ENCODE peak calls at places on chromosomes 6 and 20, in eight cellular contexts. L is AG08395, C is RCC 7860, M is NCI-H1092 treated with DMSO at 0.1 percent for 48 hours, G is Right ventricle myocardium superior, P is cardiac fibroblast, H is amygdala, J is A549. S is an unnamed sample.

GRCh38 chr20:44765091-44765490 is 19.4 kb downstream of the KCNK15 start:
- DNase-seq in L (no peak), M (no peak), P (no peak), H (no peak), C (no peak), G (no peak), J (no peak), S (no peak)

GRCh38 chr6:135033238-135033637 is 21.4 kb downstream of the HBS1L start:
- DNase-seq in L (no peak), M (no peak), H (no peak), G (no peak), J (no peak), P (no peak), C (no peak), S (no peak)

GRCh38 chr20:9794831-9795230 is 44.0 kb downstream of the PAK5 start:
- DNase-seq in P (no peak), L (no peak), M (no peak), C (no peak), J (no peak), H (no peak), G (no peak), S (no peak)

GRCh38 chr20:11502051-11502450 is 415.6 kb upstream of the BTBD3 start:
- DNase-seq in G (no peak), J (no peak), C (peak; percentile 68), M (no peak), H (no peak), P (peak; percentile 31), L (no peak), S (no peak)

GRCh38 chr20:51164732-51165530 is 142.0 kb upstream of the KCNG1 start:
- DNase-seq in G (no peak), M (no peak), J (no peak), C (no peak), H (no peak), L (no peak), P (no peak), S (peak; percentile 61)

GRCh38 chr6:136582702-136583471 is 32.7 kb upstream of the MAP7 start:
- DNase-seq in H (no peak), J (peak; percentile 50), L (peak; percentile 75), G (no peak), C (peak; percentile 53), P (peak; percentile 92), M (peak; percentile 7), S (no peak)

GRCh38 chr20:46720776-46721425 is 11.5 kb downstream of the SLC2A10 start:
- DNase-seq in M (no peak), G (no peak), C (no peak), P (no peak), L (no peak), J (no peak), H (no peak), S (no peak)

GRCh38 chr20:41386502-41387427 is 20.1 kb upstream of the EMILIN3 start:
- DNase-seq in L (peak; percentile 62), C (no peak), G (peak; percentile 79), M (no peak), P (peak; percentile 37), J (no peak), H (no peak), S (no peak)

GRCh38 chr20:63698739-63699465 is 2.5 kb downstream of the TNFRSF6B start:
- DNase-seq in L (peak; percentile 93), C (peak; percentile 89), H (no peak), J (peak; percentile 83), G (peak; percentile 63), P (peak; percentile 86), M (no peak), S (no peak)

GRCh38 chr20:1945660-1946059 is 48.2 kb downstream of the PDYN start:
- DNase-seq in L (no peak), G (no peak), M (no peak), C (no peak), H (no peak), P (no peak), J (no peak), S (no peak)

GRCh38 chr6:158024566-158025297 is 43.1 kb downstream of the SYNJ2 start:
- DNase-seq in H (no peak), G (peak; percentile 16), M (no peak), P (no peak), L (no peak), C (no peak), J (no peak), S (no peak)

GRCh38 chr6:111674413-111674812 is 68.7 kb upstream of the TRAF3IP2 start:
- DNase-seq in H (no peak), G (no peak), P (no peak), M (no peak), J (no peak), C (no peak), L (no peak), S (no peak)

GRCh38 chr20:37657924-37658800 is 35.7 kb upstream of the CTNNBL1 start:
- DNase-seq in C (no peak), J (no peak), P (no peak), M (no peak), H (no peak), L (no peak), G (no peak), S (no peak)

GRCh38 chr6:135358251-135358821 is 139.2 kb downstream of the AHI1 start:
- DNase-seq in G (no peak), J (peak; percentile 5), P (peak; percentile 82), H (no peak), M (no peak), L (peak; percentile 72), C (peak; percentile 45), S (no peak)

GRCh38 chr20:19820520-19821211 is 62.6 kb downstream of the RIN2 start:
- DNase-seq in H (no peak), L (no peak), M (no peak), C (no peak), G (no peak), P (no peak), J (no peak), S (no peak)

GRCh38 chr20:58486207-58486606 is 29.0 kb downstream of the APCDD1L start:
- DNase-seq in L (no peak), C (no peak), J (no peak), P (no peak), H (no peak), G (no peak), M (no peak), S (no peak)

GRCh38 chr20:64277571-64278318 is 22.2 kb downstream of the PCMTD2 start:
- DNase-seq in G (no peak), C (no peak), M (no peak), H (no peak), L (no peak), P (no peak), J (no peak), S (no peak)

GRCh38 chr6:56580271-56580670 is 62.4 kb downstream of the DST start:
- DNase-seq in H (no peak), M (no peak), J (no peak), L (no peak), G (no peak), C (no peak), P (no peak), S (no peak)